ENCODE peak calls at places on chromosomes 12 and 14, in eight cellular contexts. A, J, N, X, I, M, W and O are unnamed samples.

GRCh38 chr14:99035268-99035667 is 236.7 kb downstream of the BCL11B start:
- DNase-seq in A (peak; percentile 72), J (no peak), N (no peak), X (no peak), I (no peak), M (no peak), W (peak; percentile 69), O (no peak)

GRCh38 chr12:111846016-111846415 is 4.0 kb downstream of the MAPKAPK5 start:
- DNase-seq in A (no peak), J (no peak), N (no peak), X (no peak), I (no peak), M (no peak), W (no peak), O (no peak)

GRCh38 chr12:104181313-104181712 is 34.3 kb upstream of the TXNRD1 start:
- DNase-seq in A (no peak), J (no peak), N (no peak), X (peak; percentile 75), I (no peak), M (no peak), W (no peak), O (no peak)

GRCh38 chr14:35299708-35300107 is 7.5 kb downstream of the PSMA6 start:
- DNase-seq in A (no peak), J (no peak), N (no peak), X (no peak), I (no peak), M (no peak), W (no peak), O (no peak)

GRCh38 chr14:36217732-36218131 is 41.2 kb upstream of the PTCSC3 start:
- DNase-seq in A (no peak), J (no peak), N (no peak), X (no peak), I (no peak), M (no peak), W (no peak), O (no peak)

GRCh38 chr12:6192604-6193380 is 7.4 kb upstream of the CD9 start:
- DNase-seq in A (no peak), J (no peak), N (no peak), X (no peak), I (no peak), M (no peak), W (no peak), O (no peak)

GRCh38 chr12:102501773-102502172 is 21.4 kb upstream of the IGF1 start:
- DNase-seq in A (no peak), J (no peak), N (no peak), X (no peak), I (no peak), M (no peak), W (peak; percentile 67), O (no peak)

GRCh38 chr14:49549881-49550280 is 36.3 kb downstream of the RPS29 start:
- DNase-seq in A (no peak), J (no peak), N (no peak), X (peak; percentile 55), I (no peak), M (peak; percentile 14), W (no peak), O (no peak)

GRCh38 chr14:54503476-54503875 is 6.2 kb upstream of the CGRRF1 start:
- DNase-seq in A (no peak), J (no peak), N (no peak), X (peak; percentile 16), I (no peak), M (no peak), W (no peak), O (no peak)

GRCh38 chr12:53862831-53863230 is 75.8 kb upstream of the HOXC13 start:
- DNase-seq in A (no peak), J (no peak), N (no peak), X (no peak), I (no peak), M (peak; percentile 17), W (no peak), O (no peak)

GRCh38 chr12:12612403-12612802 is 727 bp downstream of the CREBL2 start:
- DNase-seq in A (no peak), J (peak; percentile 13), N (no peak), X (peak; percentile 63), I (no peak), M (peak; percentile 24), W (no peak), O (peak; percentile 5)

GRCh38 chr14:65414961-65415589 is 2.5 kb downstream of the FUT8 start:
- DNase-seq in A (no peak), J (peak; percentile 26), N (no peak), X (peak; percentile 22), I (no peak), M (no peak), W (no peak), O (no peak)

GRCh38 chr12:57090924-57091632 is 2.2 kb downstream of the NAB2 start:
- DNase-seq in A (peak; percentile 86), J (no peak), N (no peak), X (no peak), I (no peak), M (no peak), W (no peak), O (no peak)

GRCh38 chr14:48429512-48429911 is 754.1 kb upstream of the MDGA2 start:
- DNase-seq in A (no peak), J (no peak), N (no peak), X (no peak), I (no peak), M (no peak), W (no peak), O (no peak)

GRCh38 chr14:91084516-91084915 is 24.1 kb upstream of the RPS6KA5 start:
- DNase-seq in A (no peak), J (no peak), N (no peak), X (no peak), I (no peak), M (no peak), W (no peak), O (no peak)

GRCh38 chr12:112946236-112947000 is 8.1 kb downstream of the OAS3 start:
- DNase-seq in A (no peak), J (no peak), N (no peak), X (no peak), I (no peak), M (no peak), W (no peak), O (no peak)

GRCh38 chr14:91387135-91387849 is 30.3 kb downstream of the CCDC88C start:
- DNase-seq in A (no peak), J (no peak), N (no peak), X (peak; percentile 17), I (no peak), M (peak; percentile 2), W (no peak), O (peak; percentile 53)

GRCh38 chr12:111174283-111175108 is 194.4 kb downstream of the PHETA1 start:
- DNase-seq in A (no peak), J (no peak), N (no peak), X (no peak), I (no peak), M (no peak), W (no peak), O (peak; percentile 6)

GRCh38 chr14:26370118-26370517 is 227.7 kb downstream of the NOVA1 start:
- DNase-seq in A (no peak), J (no peak), N (no peak), X (peak; percentile 14), I (no peak), M (no peak), W (no peak), O (no peak)

GRCh38 chr12:47896633-47897032 is 8.2 kb downstream of the VDR start:
- DNase-seq in A (no peak), J (no peak), N (no peak), X (no peak), I (no peak), M (no peak), W (no peak), O (no peak)

GRCh38 chr12:30026621-30027234 is 243.0 kb upstream of the TMTC1 start:
- DNase-seq in A (no peak), J (no peak), N (no peak), X (peak; percentile 56), I (no peak), M (peak; percentile 18), W (no peak), O (no peak)

GRCh38 chr12:68042212-68042699 is 53.0 kb downstream of the IFNG-AS1 start:
- DNase-seq in A (no peak), J (peak; percentile 17), N (no peak), X (no peak), I (no peak), M (no peak), W (no peak), O (no peak)

GRCh38 chr14:31377433-31377832 is 42.9 kb downstream of the HEATR5A start:
- DNase-seq in A (no peak), J (no peak), N (no peak), X (no peak), I (no peak), M (no peak), W (no peak), O (no peak)

GRCh38 chr12:120639771-120640721 is at the start of gene CABP1:
- DNase-seq in A (no peak), J (peak; percentile 86), N (peak; percentile 61), X (no peak), I (peak; percentile 68), M (no peak), W (no peak), O (peak; percentile 63)

GRCh38 chr12:53688134-53688533 is 12.3 kb upstream of the ATP5MC2 start:
- DNase-seq in A (no peak), J (no peak), N (no peak), X (no peak), I (no peak), M (no peak), W (no peak), O (no peak)

GRCh38 chr12:11953523-11953922 is 117.2 kb upstream of the BCL2L14 start:
- DNase-seq in A (no peak), J (no peak), N (no peak), X (no peak), I (no peak), M (no peak), W (no peak), O (no peak)

GRCh38 chr12:5428332-5429221 is 3.3 kb upstream of the NTF3 start:
- DNase-seq in A (no peak), J (no peak), N (no peak), X (no peak), I (no peak), M (no peak), W (no peak), O (no peak)

GRCh38 chr12:105110851-105111250 is 3.3 kb downstream of the WASHC4 start:
- DNase-seq in A (no peak), J (no peak), N (no peak), X (no peak), I (no peak), M (no peak), W (no peak), O (no peak)

GRCh38 chr12:67070307-67070600 is 198.9 kb upstream of the CAND1 start:
- DNase-seq in A (no peak), J (no peak), N (no peak), X (no peak), I (no peak), M (no peak), W (no peak), O (no peak)

GRCh38 chr12:110109037-110109836 is 14.9 kb upstream of the IFT81 start:
- DNase-seq in A (peak; percentile 97), J (no peak), N (no peak), X (peak; percentile 21), I (no peak), M (peak; percentile 100), W (peak; percentile 91), O (no peak)

GRCh38 chr14:87772854-87773253 is 220.1 kb downstream of the GALC start:
- DNase-seq in A (no peak), J (no peak), N (no peak), X (no peak), I (no peak), M (no peak), W (no peak), O (no peak)

GRCh38 chr14:22737052-22737451 is 29.4 kb upstream of the OXA1L start:
- DNase-seq in A (no peak), J (no peak), N (no peak), X (no peak), I (no peak), M (no peak), W (no peak), O (no peak)

GRCh38 chr12:124632510-124632909 is 65.1 kb upstream of the NCOR2 start:
- DNase-seq in A (no peak), J (no peak), N (no peak), X (peak; percentile 45), I (no peak), M (no peak), W (no peak), O (no peak)

GRCh38 chr14:22981090-22982012 is 1.0 kb downstream of the AJUBA start:
- DNase-seq in A (no peak), J (peak; percentile 20), N (no peak), X (no peak), I (peak; percentile 4), M (no peak), W (no peak), O (peak; percentile 33)